ENCODE peak calls at places on chromosomes 16 and 17, in seven cellular contexts. B is stomach, F is BJ, M is osteocyte, O is NB4, D is left ventricle myocardium inferior, G is cardiac fibroblast. X is an unnamed sample.

GRCh38 chr16:31134625-31135534 is 647 bp downstream of the PRSS8 start:
- DNase-seq in B (peak), F (no peak), M (no peak), O (peak), D (no peak), G (no peak), X (no peak)

GRCh38 chr17:7393613-7394451 is 493 bp downstream of the PLSCR3 start:
- DNase-seq in B (peak), F (no peak), M (no peak), O (no peak), D (peak), G (no peak), X (no peak)

GRCh38 chr16:9072806-9073341 is 18.6 kb upstream of the HAPSTR1 start:
- DNase-seq in B (no peak), F (peak), M (no peak), O (no peak), D (no peak), G (peak), X (no peak)

GRCh38 chr17:68318103-68318991 is 27.1 kb downstream of the ARSG start:
- DNase-seq in B (peak), F (no peak), M (no peak), O (peak), D (no peak), G (peak), X (peak)

GRCh38 chr16:20904507-20905079 is 4.0 kb downstream of the LYRM1 start:
- DNase-seq in B (peak), F (no peak), M (no peak), O (peak), D (no peak), G (peak), X (peak)

GRCh38 chr17:20300399-20301037 is 166.8 kb downstream of the LGALS9B start:
- DNase-seq in B (no peak), F (peak), M (no peak), O (no peak), D (no peak), G (peak), X (no peak)

GRCh38 chr17:48915459-48916282 is 7.5 kb downstream of the UBE2Z start:
- DNase-seq in B (peak), F (peak), M (no peak), O (peak), D (no peak), G (peak), X (peak)

GRCh38 chr16:66894948-66895696 is 14.8 kb downstream of the PDP2 start:
- DNase-seq in B (peak), F (no peak), M (no peak), O (peak), D (peak), G (peak), X (peak)

GRCh38 chr17:17567631-17568030 is 23.9 kb downstream of the PEMT start:
- DNase-seq in B (peak), F (no peak), M (no peak), O (no peak), D (peak), G (peak), X (no peak)

GRCh38 chr17:34234616-34235015 is 20.5 kb upstream of the CCL2 start:
- DNase-seq in B (no peak), F (no peak), M (no peak), O (no peak), D (no peak), G (no peak), X (no peak)

GRCh38 chr17:2943971-2944370 is 119.4 kb downstream of the OR1D5 start:
- DNase-seq in B (no peak), F (no peak), M (no peak), O (peak), D (no peak), G (peak), X (no peak)

GRCh38 chr16:66647866-66648265 is 43.4 kb downstream of the CMTM3 start:
- DNase-seq in B (no peak), F (no peak), M (no peak), O (no peak), D (no peak), G (no peak), X (no peak)

GRCh38 chr16:25257956-25258855 is 561 bp upstream of the ZKSCAN2 start:
- DNase-seq in B (peak), F (no peak), M (peak), O (peak), D (peak), G (peak), X (peak)

GRCh38 chr17:78925234-78925633 is at the start of gene TIMP2:
- DNase-seq in B (peak), F (peak), M (peak), O (peak), D (peak), G (peak), X (peak)

DNA sequence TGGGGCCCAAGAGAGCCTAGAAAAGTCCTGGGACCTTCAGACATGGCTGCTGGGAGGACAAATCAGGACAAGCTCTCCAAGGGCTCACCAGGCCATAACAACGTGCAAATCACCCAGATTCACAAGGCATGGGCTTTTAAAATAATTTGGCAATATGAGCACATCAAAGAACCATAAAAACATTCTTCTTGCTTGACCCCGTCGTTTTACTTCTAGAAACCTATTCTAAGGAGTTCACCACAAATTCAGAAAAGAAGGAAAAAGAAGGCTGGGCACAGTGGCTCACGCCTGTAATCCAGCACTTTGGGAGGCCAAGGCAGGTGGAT is 12.1 kb upstream of the MT3 start:
- DNase-seq in B (no peak), F (no peak), M (no peak), O (no peak), D (no peak), G (no peak), X (no peak)
- TF ChIP-seq CTCF in B (no peak), F (no peak), M (no peak), O (no peak), D (no peak), G (no peak), X (peak)

GRCh38 chr17:80891096-80892018 is 100.3 kb upstream of the CHMP6 start:
- DNase-seq in B (peak), F (peak), M (no peak), O (peak), D (no peak), G (peak), X (peak)
- TF ChIP-seq CTCF in B (no peak), F (peak), M (no peak), O (no peak), D (no peak), G (peak), X (no peak)

GRCh38 chr16:12613131-12613991 is 190.3 kb downstream of the CPPED1 start:
- DNase-seq in B (no peak), F (peak), M (peak), O (peak), D (no peak), G (no peak), X (no peak)
- TF ChIP-seq CTCF in B (no peak), F (no peak), M (no peak), O (no peak), D (no peak), G (no peak), X (no peak)

DNA sequence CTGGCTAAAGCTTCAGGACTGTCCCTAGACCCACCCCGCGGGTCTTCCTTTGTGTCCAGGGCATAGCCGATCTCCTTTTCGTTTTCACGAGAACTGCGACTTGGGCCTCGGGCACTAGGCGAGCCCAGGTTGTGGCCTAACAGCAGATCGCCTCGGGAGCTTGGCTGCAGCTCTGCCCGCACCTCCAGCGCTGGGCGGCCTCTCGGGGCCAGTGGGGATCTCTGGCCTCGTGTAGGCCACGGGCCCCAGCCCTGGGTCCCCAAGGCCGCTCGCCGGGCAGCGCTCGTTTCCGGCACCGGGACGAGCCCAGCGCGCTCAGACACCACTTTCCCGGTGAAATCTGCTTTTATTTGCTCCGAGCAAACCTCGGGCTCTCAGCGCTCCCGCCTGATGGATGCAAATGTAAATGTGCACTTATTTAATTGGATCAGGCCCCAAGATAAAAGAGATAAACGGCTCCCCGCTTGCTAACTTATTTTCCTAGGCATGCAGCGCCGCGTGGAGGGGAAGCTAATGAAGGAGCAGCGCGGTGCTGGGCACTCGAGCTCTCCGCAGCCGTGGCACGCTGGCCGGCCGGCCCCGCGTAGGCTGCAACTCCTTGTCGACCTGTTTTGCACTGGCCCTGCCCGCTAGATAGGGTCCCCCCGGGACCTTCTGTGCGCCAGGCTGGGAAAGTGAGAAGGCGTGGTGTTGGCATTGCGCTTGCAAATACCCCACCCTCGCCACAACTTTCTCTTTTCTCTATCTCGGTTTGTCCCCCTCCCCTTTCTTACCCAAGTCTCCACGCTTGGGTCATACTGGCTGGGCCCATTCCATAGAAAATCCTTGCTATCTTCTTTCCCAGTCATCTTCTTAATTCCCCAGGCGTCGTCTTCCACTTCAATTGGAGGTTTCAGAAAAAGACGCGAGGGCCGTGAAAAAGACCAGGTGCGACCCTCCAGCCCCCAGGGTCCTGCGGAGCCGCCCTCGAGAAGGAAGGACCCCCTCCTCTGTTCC is 8.0 kb downstream of the IRX5 start:
- DNase-seq in B (no peak), F (no peak), M (peak), O (no peak), D (no peak), G (peak), X (no peak)
- TF ChIP-seq CTCF in B (no peak), F (no peak), M (no peak), O (no peak), D (peak), G (no peak), X (no peak)

DNA sequence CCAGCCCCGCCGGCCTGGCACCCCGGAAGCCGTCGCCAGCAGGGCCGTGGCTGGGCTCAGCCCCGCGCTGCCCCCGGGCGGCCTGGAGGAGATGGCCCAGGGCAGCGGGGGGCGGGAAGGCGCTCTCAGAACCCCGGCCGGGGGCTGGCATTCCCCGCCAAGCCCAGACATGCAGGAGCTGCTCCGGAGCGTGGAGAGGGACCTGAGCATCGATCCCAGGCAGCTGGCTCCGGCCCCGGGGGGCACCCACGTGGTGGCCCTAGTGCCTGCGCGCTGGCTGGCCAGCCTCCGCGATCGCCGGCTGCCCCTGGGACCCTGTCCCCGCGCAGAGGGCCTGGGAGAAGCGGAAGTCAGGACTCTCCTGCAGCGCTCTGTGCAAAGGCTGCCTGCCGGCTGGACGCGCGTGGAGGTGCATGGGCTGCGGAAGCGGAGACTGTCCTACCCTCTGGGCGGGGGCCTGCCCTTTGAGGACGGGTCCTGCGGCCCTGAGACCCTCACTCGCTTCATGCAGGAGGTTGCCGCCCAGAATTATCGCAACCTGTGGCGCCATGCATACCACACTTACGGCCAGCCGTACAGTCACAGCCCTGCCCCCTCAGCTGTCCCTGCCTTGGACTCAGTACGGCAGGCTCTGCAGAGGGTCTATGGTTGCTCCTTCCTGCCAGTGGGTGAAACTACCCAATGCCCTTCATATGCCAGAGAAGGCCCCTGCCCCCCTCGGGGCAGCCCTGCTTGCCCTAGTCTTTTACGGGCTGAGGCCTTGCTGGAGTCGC is 551 bp downstream of the WDR81 start:
- DNase-seq in B (no peak), F (no peak), M (peak), O (peak), D (no peak), G (no peak), X (peak)
- TF ChIP-seq CTCF in B (no peak), F (no peak), M (no peak), O (no peak), D (peak), G (no peak), X (peak)

GRCh38 chr17:39926588-39927100 is 757 bp downstream of the ORMDL3 start:
- DNase-seq in B (peak), F (no peak), M (no peak), O (peak), D (peak), G (peak), X (no peak)
- TF ChIP-seq CTCF in B (no peak), F (no peak), M (no peak), O (no peak), D (no peak), G (no peak), X (no peak)

GRCh38 chr17:15258113-15258512 is 7.0 kb downstream of the PMP22 start:
- DNase-seq in B (no peak), F (no peak), M (no peak), O (no peak), D (no peak), G (no peak), X (no peak)
- TF ChIP-seq CTCF in B (no peak), F (no peak), M (no peak), O (no peak), D (no peak), G (no peak), X (no peak)

DNA sequence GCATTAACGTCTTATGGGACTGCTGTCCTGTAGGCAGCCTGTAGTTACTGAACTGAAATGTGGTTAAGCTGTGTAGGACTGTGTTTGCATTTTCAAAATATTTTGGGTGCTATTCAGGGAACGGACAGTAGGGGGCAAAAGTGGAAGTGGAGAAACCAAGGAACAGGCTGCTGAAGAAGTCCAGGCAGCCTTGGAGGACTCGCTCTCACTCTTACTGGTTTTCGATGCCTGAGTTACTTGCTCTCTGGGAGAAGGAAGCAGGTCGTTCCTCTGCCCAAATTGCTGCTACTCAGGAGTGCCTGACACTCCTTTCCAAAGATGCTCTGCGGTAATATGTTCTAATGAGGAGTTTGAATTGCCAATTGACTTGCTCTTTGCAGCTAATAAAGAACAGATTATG is 64.5 kb upstream of the RBFOX1 start:
- DNase-seq in B (no peak), F (no peak), M (no peak), O (peak), D (no peak), G (no peak), X (no peak)
- TF ChIP-seq CTCF in B (peak), F (peak), M (peak), O (peak), D (peak), G (peak), X (peak)

DNA sequence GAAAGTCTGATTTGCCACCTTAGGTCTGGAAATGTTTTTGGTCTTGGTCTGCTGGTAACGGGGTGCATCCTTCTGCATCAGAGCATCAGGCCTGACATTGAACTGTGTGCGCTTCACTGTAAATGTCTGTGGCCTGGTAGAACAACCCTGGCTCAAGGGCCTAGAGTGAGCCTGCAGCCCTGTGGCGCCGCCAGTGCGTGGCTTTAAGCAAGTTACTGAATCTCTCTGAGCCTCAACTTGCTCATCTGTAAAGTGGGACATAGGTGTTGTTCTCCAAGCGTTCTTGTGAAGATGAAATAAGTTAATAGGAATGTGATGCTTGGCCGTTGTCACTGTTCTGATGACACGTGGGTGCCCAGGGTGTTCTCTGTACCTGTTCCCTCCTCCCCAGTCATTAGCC is 127.6 kb upstream of the CIBAR2 start:
- DNase-seq in B (no peak), F (no peak), M (no peak), O (no peak), D (no peak), G (no peak), X (no peak)
- TF ChIP-seq CTCF in B (no peak), F (no peak), M (no peak), O (no peak), D (no peak), G (no peak), X (no peak)

DNA sequence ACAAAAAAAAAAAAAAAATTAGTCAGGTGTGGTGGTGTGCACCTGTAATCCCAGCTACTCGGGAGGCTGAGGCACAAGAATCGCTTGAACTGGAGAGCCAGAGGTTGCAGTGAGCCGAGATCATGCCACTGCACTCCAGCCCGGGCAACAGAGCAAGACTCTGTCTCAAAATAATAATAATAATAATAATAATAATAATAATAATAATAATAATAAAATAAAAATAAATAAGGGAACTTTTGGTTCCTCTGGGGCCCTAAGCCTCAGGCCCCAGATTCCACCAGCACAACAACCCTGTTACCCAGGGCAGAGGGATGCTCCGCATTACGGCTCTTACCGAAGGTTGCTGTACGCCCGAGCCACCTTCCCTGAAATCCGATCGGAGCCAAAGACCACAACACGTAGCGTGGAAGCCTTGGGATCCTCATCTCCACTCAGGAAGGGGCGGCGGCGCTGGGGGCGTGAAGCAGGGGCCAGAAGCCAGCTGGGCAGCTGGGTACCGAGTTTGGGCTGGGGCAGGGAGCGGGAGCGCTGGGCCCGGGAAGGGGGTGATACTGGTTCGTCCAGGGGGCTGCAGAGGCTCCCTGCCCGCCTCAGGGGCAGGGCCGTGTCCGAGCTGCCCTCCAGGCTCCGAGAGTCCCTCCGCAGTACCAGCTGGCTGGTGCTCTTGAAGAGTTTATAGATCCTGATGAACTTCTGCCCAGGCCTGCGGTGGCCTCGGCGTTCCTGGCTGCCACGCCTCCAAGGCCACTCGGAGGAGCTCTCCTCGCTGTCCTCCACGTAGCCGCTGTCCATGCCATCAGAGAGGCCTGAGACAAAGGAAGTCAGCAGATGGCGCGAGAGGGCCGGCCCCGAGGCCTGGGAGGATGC is 20.6 kb upstream of the PIK3R6 start:
- DNase-seq in B (no peak), F (no peak), M (no peak), O (no peak), D (peak), G (peak), X (peak)
- TF ChIP-seq CTCF in B (no peak), F (peak), M (peak), O (no peak), D (peak), G (peak), X (no peak)